ENCODE peak calls at places on chromosomes 2 and 18, in eight cellular contexts. Q, V, R, I, Z, S, O and N are unnamed samples.

GRCh38 chr2:9665903-9666302 is 35.1 kb upstream of the YWHAQ start:
- DNase-seq in Q (peak; percentile 90), V (no peak), R (no peak), I (no peak), Z (no peak), S (no peak), O (no peak), N (peak; percentile 76)

GRCh38 chr18:23094411-23095165 is 40.7 kb upstream of the CABLES1 start:
- DNase-seq in Q (no peak), V (no peak), R (no peak), I (no peak), Z (no peak), S (peak; percentile 32), O (peak; percentile 68), N (no peak)

GRCh38 chr2:611519-611918 is 65.7 kb downstream of the TMEM18 start:
- DNase-seq in Q (no peak), V (no peak), R (no peak), I (no peak), Z (no peak), S (no peak), O (peak; percentile 1), N (no peak)

GRCh38 chr18:55322176-55322735 is 265.7 kb downstream of the TCF4 start:
- DNase-seq in Q (peak; percentile 90), V (peak; percentile 54), R (peak; percentile 91), I (no peak), Z (no peak), S (peak; percentile 33), O (peak; percentile 86), N (peak; percentile 93)

GRCh38 chr18:2223859-2224258 is 347.4 kb downstream of the METTL4 start:
- DNase-seq in Q (peak; percentile 28), V (no peak), R (no peak), I (no peak), Z (no peak), S (no peak), O (peak; percentile 51), N (peak; percentile 34)

GRCh38 chr2:227853204-227853629 is 18.2 kb upstream of the DAW1 start:
- DNase-seq in Q (no peak), V (no peak), R (peak; percentile 70), I (no peak), Z (no peak), S (no peak), O (no peak), N (peak; percentile 99)

GRCh38 chr2:73386894-73387636 is 1.4 kb downstream of the ALMS1 start:
- DNase-seq in Q (no peak), V (no peak), R (no peak), I (no peak), Z (no peak), S (no peak), O (no peak), N (no peak)

GRCh38 chr2:99652862-99653261 is 163.0 kb upstream of the REV1 start:
- DNase-seq in Q (no peak), V (no peak), R (no peak), I (no peak), Z (no peak), S (no peak), O (no peak), N (no peak)

GRCh38 chr2:118310016-118310877 is 222.0 kb downstream of the INSIG2 start:
- DNase-seq in Q (peak; percentile 27), V (peak; percentile 69), R (no peak), I (peak; percentile 11), Z (peak; percentile 41), S (no peak), O (peak; percentile 91), N (peak; percentile 38)

GRCh38 chr18:32289480-32290075 is 99.7 kb downstream of the MEP1B start:
- DNase-seq in Q (peak; percentile 82), V (peak; percentile 30), R (peak; percentile 44), I (no peak), Z (no peak), S (peak; percentile 36), O (peak; percentile 77), N (peak; percentile 33)

GRCh38 chr2:197097578-197098366 is 171.3 kb upstream of the PGAP1 start:
- DNase-seq in Q (peak; percentile 87), V (no peak), R (no peak), I (no peak), Z (no peak), S (no peak), O (no peak), N (peak; percentile 100)

GRCh38 chr18:48949606-48950535 is 894 bp downstream of the SMAD7 start:
- DNase-seq in Q (no peak), V (no peak), R (no peak), I (no peak), Z (no peak), S (no peak), O (peak; percentile 81), N (no peak)

GRCh38 chr18:79610461-79611039 is 69.1 kb upstream of the CTDP1 start:
- DNase-seq in Q (no peak), V (no peak), R (no peak), I (no peak), Z (no peak), S (no peak), O (no peak), N (no peak)

GRCh38 chr18:74197705-74198341 is 49.5 kb downstream of the TIMM21 start:
- DNase-seq in Q (no peak), V (no peak), R (no peak), I (no peak), Z (no peak), S (no peak), O (no peak), N (no peak)

GRCh38 chr2:171260471-171261424 is 100.1 kb upstream of the TLK1 start:
- DNase-seq in Q (no peak), V (no peak), R (no peak), I (no peak), Z (no peak), S (peak; percentile 77), O (no peak), N (no peak)

GRCh38 chr2:212337486-212338343 is 200.9 kb downstream of the ERBB4 start:
- DNase-seq in Q (no peak), V (no peak), R (no peak), I (no peak), Z (no peak), S (no peak), O (no peak), N (no peak)

GRCh38 chr18:58222439-58223125 is 178.6 kb downstream of the NEDD4L start:
- DNase-seq in Q (no peak), V (no peak), R (no peak), I (no peak), Z (no peak), S (no peak), O (no peak), N (peak; percentile 52)

GRCh38 chr18:23115683-23116096 is 19.6 kb upstream of the CABLES1 start:
- DNase-seq in Q (peak; percentile 96), V (no peak), R (peak; percentile 87), I (no peak), Z (no peak), S (no peak), O (no peak), N (peak; percentile 98)

GRCh38 chr2:183840061-183840584 is 715.9 kb downstream of the NUP35 start:
- DNase-seq in Q (no peak), V (no peak), R (no peak), I (no peak), Z (no peak), S (no peak), O (no peak), N (no peak)